ENCODE peak calls at places on chromosomes 11 and 22, in four cellular contexts. Y is astrocyte of the cerebellum, D is fibroblast of the aortic adventitia, V is brain microvascular endothelial cell. F is an unnamed sample.

GRCh38 chr11:34157163-34157562 is 51.7 kb downstream of the NAT10 start:
- DNase-seq in Y (no peak), D (no peak), V (no peak), F (peak)

GRCh38 chr22:23001463-23001862 is 68.9 kb upstream of the GNAZ start:
- DNase-seq in Y (no peak), D (no peak), V (no peak), F (no peak)

GRCh38 chr22:44309137-44309536 is 3.6 kb downstream of the SHISAL1 start:
- DNase-seq in Y (peak), D (peak), V (peak), F (peak)

GRCh38 chr11:26326793-26327400 is 5.0 kb upstream of the ANO3 start:
- DNase-seq in Y (no peak), D (no peak), V (no peak), F (no peak)

GRCh38 chr11:86629070-86629706 is 43.2 kb downstream of the ME3 start:
- DNase-seq in Y (no peak), D (peak), V (peak), F (peak)

GRCh38 chr11:3969613-3970012 is 114.1 kb downstream of the STIM1 start:
- DNase-seq in Y (no peak), D (no peak), V (no peak), F (no peak)

GRCh38 chr11:73139476-73140198 is 2.5 kb downstream of the FCHSD2 start:
- DNase-seq in Y (no peak), D (peak), V (no peak), F (peak)

GRCh38 chr11:77126861-77127673 is 979 bp upstream of the MYO7A start:
- DNase-seq in Y (no peak), D (peak), V (no peak), F (peak)

GRCh38 chr11:130055637-130056036 is 14.1 kb upstream of the APLP2 start:
- DNase-seq in Y (no peak), D (peak), V (no peak), F (no peak)

GRCh38 chr11:128914216-128915147 is 23.3 kb downstream of the KCNJ5 start:
- DNase-seq in Y (no peak), D (no peak), V (no peak), F (peak)

GRCh38 chr22:24146190-24146616 is 35.1 kb upstream of the SUSD2 start:
- DNase-seq in Y (no peak), D (peak), V (peak), F (peak)

GRCh38 chr11:26276798-26277424 is 55.0 kb upstream of the ANO3 start:
- DNase-seq in Y (peak), D (peak), V (peak), F (no peak)

GRCh38 chr11:29005401-29005980 is 897.3 kb downstream of the METTL15 start:
- DNase-seq in Y (no peak), D (no peak), V (no peak), F (no peak)

GRCh38 chr11:35810045-35810444 is 133.8 kb upstream of the LDLRAD3 start:
- DNase-seq in Y (no peak), D (no peak), V (no peak), F (no peak)

GRCh38 chr11:123413636-123414035 is 16.4 kb upstream of the GRAMD1B start:
- DNase-seq in Y (no peak), D (no peak), V (no peak), F (no peak)

GRCh38 chr11:83007909-83008580 is 63.7 kb downstream of the RAB30 start:
- DNase-seq in Y (no peak), D (peak), V (peak), F (peak)

GRCh38 chr11:107576497-107577086 is 11.1 kb upstream of the ALKBH8 start:
- DNase-seq in Y (peak), D (peak), V (peak), F (no peak)

GRCh38 chr11:16613401-16614381 is 124.8 kb upstream of the C11orf58 start:
- DNase-seq in Y (peak), D (peak), V (peak), F (peak)

GRCh38 chr11:69049490-69049867 is 747 bp downstream of the TPCN2 start:
- DNase-seq in Y (no peak), D (no peak), V (no peak), F (peak)

GRCh38 chr11:85627332-85627997 is at the start of gene DLG2:
- DNase-seq in Y (no peak), D (peak), V (peak), F (no peak)

GRCh38 chr11:3169235-3169951 is 4.3 kb upstream of the OSBPL5 start:
- DNase-seq in Y (no peak), D (peak), V (peak), F (peak)

GRCh38 chr11:60899977-60900376 is 6.4 kb downstream of the PRPF19 start:
- DNase-seq in Y (no peak), D (no peak), V (no peak), F (no peak)

GRCh38 chr11:9850224-9850895 is 186.5 kb downstream of the SWAP70 start:
- DNase-seq in Y (no peak), D (peak), V (no peak), F (no peak)

GRCh38 chr22:49321477-49322055 is 506.1 kb downstream of the BRD1 start:
- DNase-seq in Y (no peak), D (no peak), V (no peak), F (peak)

GRCh38 chr22:43789452-43789851 is 22.7 kb downstream of the EFCAB6 start:
- DNase-seq in Y (peak), D (peak), V (peak), F (peak)

GRCh38 chr11:86101941-86102407 is 33.1 kb upstream of the PICALM start:
- DNase-seq in Y (no peak), D (peak), V (no peak), F (no peak)

GRCh38 chr22:19134176-19134831 is 3.2 kb downstream of the TSSK2 start:
- DNase-seq in Y (no peak), D (no peak), V (no peak), F (peak)

GRCh38 chr11:54946429-54946828 is 239.8 kb downstream of the OR4A5 start:
- DNase-seq in Y (no peak), D (no peak), V (no peak), F (no peak)

GRCh38 chr22:19503869-19504268 is 20.3 kb downstream of the CLDN5 start:
- DNase-seq in Y (no peak), D (no peak), V (no peak), F (peak)

GRCh38 chr11:108220721-108221346 is 1.6 kb downstream of the NPAT start:
- DNase-seq in Y (no peak), D (peak), V (no peak), F (no peak)

GRCh38 chr22:21902296-21903087 is 35.0 kb upstream of the MAPK1 start:
- DNase-seq in Y (no peak), D (no peak), V (no peak), F (peak)

GRCh38 chr11:562046-562645 is 1.4 kb downstream of the RASSF7 start:
- DNase-seq in Y (no peak), D (no peak), V (no peak), F (no peak)

GRCh38 chr11:563066-563811 is 2.5 kb downstream of the RASSF7 start:
- DNase-seq in Y (no peak), D (no peak), V (no peak), F (peak)

GRCh38 chr11:559712-560304 is 730 bp downstream of the LMNTD2 start:
- DNase-seq in Y (no peak), D (no peak), V (no peak), F (peak)

GRCh38 chr11:560305-561147 is at the start of the genes LMNTD2 and RASSF7:
- DNase-seq in Y (peak), D (peak), V (peak), F (peak)

DNA sequence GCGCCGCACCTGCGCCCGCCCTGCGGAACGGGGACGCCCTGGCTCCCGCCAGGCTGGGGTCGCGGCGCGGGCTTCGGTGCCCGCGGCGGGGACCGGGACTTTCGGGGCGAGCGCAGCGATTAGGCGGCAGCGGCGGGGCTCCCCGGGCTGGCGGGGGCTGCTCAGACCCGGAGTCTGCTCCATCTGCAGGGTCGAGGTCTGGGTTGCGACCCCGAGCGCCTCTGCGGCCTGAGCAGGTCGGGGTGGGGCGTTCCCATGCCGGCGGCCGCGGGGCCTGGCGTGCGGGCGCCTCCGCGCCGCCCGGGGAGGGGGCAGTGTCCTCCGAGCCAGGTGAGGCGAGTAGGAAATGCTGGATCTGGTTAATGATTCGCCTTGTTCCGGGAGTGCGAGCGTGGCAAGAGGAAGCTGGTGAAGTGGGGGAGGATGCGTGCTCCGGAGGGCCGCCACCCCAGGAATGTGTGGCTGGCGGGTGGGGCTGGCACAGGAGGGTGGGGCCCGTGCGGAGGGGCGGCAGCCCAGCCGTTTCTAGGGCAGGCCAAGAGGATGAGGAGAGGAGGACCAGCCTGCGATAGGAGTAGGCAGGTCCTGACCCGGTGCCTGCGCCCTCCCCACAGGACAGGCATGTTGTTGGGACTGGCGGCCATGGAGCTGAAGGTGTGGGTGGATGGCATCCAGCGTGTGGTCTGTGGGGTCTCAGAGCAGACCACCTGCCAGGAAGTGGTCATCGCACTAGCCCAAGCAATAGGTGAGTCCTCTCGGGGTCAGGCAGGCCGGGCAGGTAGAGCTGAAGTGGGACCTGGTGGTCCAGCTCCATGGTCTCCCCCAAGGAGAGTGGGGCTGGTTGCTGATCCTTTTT is 606 bp downstream of the RASSF7 start:
- DNase-seq in Y (no peak), D (no peak), V (no peak), F (peak)
- H3K4me3 ChIP-seq in Y (peak), D (peak), V (peak), F (peak)

DNA sequence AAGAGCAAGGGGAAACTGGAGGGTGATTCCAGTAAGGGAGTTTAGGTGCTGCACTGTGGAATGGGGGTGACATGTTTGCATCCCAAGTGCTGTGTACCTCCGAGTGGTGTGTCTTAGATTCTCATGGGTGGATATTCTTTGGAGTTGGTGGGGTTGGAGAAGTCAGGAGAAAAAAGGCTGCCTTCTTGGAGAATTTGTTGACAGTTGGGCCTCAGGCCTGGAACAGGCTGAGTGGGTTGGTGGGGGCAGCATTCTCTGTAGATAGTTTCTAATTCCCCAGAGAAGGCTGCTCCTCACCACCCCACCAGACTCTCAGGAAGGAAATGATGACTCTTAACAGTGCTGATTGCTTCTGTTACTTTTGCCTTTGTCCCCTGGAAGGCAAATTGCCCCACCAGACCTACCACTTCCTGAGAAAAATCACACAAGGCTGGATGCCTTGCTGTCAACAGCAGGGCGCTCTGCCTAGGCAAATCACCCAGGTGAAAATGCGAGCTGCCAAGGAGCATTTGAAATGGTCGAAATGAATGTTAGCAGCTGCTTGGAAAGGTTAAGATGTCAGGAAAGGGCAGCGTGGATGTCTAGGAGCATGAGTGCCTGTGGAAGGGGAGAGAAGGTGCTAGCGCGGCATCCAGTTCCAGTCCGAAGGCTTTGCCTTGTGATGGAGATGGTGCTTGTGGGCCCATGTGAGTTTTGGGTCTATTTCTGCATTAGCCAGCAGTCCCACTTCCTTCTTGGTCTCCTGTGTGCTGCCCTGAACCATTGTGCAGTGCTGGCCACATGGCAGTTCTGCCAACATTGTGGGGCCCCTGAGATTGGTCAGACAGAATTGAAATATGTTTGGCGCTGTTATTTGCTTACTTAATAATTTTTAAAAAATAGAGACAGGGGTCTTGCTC is 29.7 kb upstream of the SORL1-AS1 start:
- DNase-seq in Y (no peak), D (no peak), V (no peak), F (no peak)
- H3K4me3 ChIP-seq in Y (no peak), D (no peak), V (no peak), F (no peak)

DNA sequence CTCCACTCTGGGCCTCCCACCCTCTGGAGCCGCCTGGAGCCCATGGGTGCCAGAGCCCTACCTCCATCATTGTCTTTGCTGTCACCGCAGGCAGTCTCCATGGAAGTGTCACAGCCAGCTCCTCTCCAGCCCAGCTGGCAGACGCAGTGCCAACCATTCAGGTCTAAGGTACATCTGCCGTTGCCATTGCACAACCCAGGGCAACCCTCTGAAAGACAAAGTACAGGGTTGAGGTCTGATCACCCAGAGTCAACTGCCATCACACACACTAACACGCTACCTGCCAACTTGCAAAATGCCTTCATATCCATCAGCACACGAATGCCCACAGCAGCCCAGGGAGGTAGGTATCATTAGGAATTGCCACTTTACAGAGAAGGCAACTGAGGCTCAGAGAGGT is 196.3 kb upstream of the NARS2 start:
- DNase-seq in Y (no peak), D (no peak), V (no peak), F (no peak)
- H3K4me3 ChIP-seq in Y (no peak), D (no peak), V (no peak), F (no peak)

GRCh38 chr11:31542862-31543261 is 33.3 kb downstream of the ELP4 start:
- DNase-seq in Y (no peak), D (no peak), V (no peak), F (peak)
- H3K4me3 ChIP-seq in Y (no peak), D (no peak), V (no peak), F (no peak)

DNA sequence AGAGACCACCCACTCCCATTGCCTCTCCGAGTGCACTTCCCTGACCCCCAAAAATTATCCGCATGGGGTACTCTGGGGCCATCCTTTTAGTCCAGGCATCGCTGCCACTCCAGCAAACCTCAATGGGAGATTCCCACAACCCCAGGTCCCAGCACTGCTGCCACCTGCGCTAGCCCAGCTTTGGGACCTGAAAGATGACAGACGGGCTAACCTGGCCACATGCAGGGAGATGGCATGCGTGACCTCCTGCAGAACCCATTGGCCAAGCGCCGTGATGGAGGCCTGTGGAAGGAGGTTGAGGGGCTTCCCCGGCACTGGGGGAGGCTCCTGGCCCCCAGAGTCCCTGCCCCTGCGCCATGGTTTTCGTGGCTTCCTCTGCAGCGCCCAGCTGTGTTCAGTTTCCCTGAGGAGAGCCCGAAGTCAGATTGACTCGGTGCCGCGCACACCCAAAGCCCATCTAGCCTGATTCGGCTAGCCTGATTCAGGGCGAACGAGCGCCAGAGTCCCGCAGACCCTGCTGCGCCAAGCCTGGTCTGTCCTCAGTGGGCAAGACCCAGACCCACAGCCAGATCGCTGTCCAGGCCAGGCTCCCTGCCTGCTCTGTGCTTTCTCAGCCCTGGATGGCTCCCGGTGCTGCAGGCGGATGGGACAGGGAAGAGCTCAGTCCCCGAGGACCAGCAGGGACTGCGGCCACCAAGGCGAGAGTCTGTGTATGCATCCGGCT is 751 bp upstream of the WNT7B start:
- DNase-seq in Y (no peak), D (no peak), V (no peak), F (peak)
- H3K4me3 ChIP-seq in Y (no peak), D (no peak), V (no peak), F (no peak)

GRCh38 chr11:65390099-65390941 is 3.9 kb downstream of the FRMD8 start:
- DNase-seq in Y (no peak), D (no peak), V (no peak), F (peak)
- H3K4me3 ChIP-seq in Y (peak), D (peak), V (peak), F (peak)

GRCh38 chr11:12441081-12441801 is 63.9 kb downstream of the PARVA start:
- DNase-seq in Y (peak), D (no peak), V (no peak), F (peak)
- H3K4me3 ChIP-seq in Y (no peak), D (no peak), V (no peak), F (no peak)

GRCh38 chr11:119189393-119189792 is 4.1 kb downstream of the NHERF4 start:
- DNase-seq in Y (no peak), D (no peak), V (no peak), F (peak)

GRCh38 chr11:119188887-119189286 is 3.6 kb downstream of the NHERF4 start:
- DNase-seq in Y (no peak), D (no peak), V (no peak), F (peak)

GRCh38 chr11:119187123-119187892 is 2.0 kb downstream of the NHERF4 start:
- DNase-seq in Y (no peak), D (no peak), V (no peak), F (peak)

GRCh38 chr11:119188067-119188466 is 2.8 kb downstream of the NHERF4 start:
- DNase-seq in Y (no peak), D (no peak), V (no peak), F (peak)

DNA sequence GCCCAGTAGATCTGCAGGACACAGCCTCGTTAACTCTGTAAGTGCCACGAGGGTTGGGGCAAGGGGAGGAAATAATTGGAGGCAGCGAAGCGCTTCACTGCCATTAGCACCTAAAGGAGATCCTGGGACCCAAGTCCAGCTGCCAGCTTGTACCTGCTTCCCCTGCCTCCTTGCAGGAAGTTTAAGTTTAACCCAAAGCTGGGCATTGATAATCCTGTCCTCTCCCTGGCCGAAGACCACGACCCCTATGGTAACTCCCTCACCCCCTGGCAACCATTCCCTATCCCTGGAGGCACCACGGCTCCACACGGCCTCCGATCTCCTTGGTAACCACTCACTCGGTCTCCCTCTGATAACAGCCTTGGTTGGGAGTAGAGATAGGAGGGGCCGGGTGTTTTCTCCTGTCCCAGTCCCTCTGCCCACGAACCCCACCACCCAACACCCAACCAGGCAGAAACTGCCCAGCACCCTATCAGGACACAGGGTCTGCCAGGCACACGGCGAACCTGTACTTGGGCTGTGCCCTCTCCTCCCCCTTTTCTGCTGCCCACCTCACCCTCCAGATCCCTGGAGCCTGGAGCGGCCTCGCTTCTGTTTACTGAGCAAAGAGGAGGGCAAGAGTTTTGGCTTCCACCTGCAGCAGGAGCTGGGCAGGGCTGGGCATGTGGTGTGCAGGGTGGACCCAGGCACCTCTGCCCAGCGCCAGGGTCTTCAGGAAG is 800 bp downstream of the NHERF4 start:
- DNase-seq in Y (no peak), D (no peak), V (no peak), F (peak)
- H3K4me3 ChIP-seq in Y (no peak), D (no peak), V (no peak), F (no peak)

F was measured in osteoblast.